ENCODE peak calls at places on chromosome 3, in eight cellular contexts. A is CD8-positive, alpha-beta T cell; X is brain pericyte; Q is uterus; F is stromal cell of bone marrow; T is CD8-positive, alpha-beta memory T cell; Z is PC-3; J is NCI-H748 treated with DMSO at 0.1 percent for 48 hours. O is an unnamed sample.

GRCh38 chr3:141710888-141711616 is 27.0 kb upstream of the RNF7 start:
- DNase-seq in J (no peak), Q (no peak), A (no peak), F (peak), T (no peak), X (no peak), Z (peak), O (no peak)

GRCh38 chr3:46699846-46700523 is 1.2 kb upstream of the TMIE start:
- DNase-seq in T (no peak), F (no peak), J (no peak), X (no peak), A (no peak), Q (peak), Z (no peak), O (no peak)

GRCh38 chr3:194767430-194768207 is 81.9 kb downstream of the FAM43A start:
- DNase-seq in A (no peak), Q (no peak), F (no peak), X (no peak), T (no peak), J (no peak), Z (no peak), O (no peak)

GRCh38 chr3:39124876-39125836 is 17.7 kb downstream of the TTC21A start:
- DNase-seq in J (no peak), Z (peak), A (no peak), T (no peak), X (no peak), F (peak), Q (no peak), O (no peak)

GRCh38 chr3:48538451-48538850 is 18.2 kb downstream of the PFKFB4 start:
- DNase-seq in A (no peak), F (no peak), J (no peak), X (no peak), Z (no peak), Q (no peak), T (no peak), O (no peak)

GRCh38 chr3:99023590-99024192 is 122.2 kb upstream of the DCBLD2 start:
- DNase-seq in J (peak), F (peak), Z (peak), X (no peak), A (no peak), T (no peak), Q (no peak), O (peak)

GRCh38 chr3:161390200-161390599 is 18.9 kb upstream of the SPTSSB start:
- DNase-seq in F (no peak), J (no peak), X (no peak), Q (no peak), T (no peak), A (no peak), Z (no peak), O (no peak)

GRCh38 chr3:47244531-47245100 is 38.0 kb downstream of the KIF9 start:
- DNase-seq in A (no peak), Q (no peak), J (no peak), F (no peak), X (no peak), T (no peak), Z (no peak), O (no peak)

GRCh38 chr3:55974421-55974820 is 487.3 kb upstream of the WNT5A start:
- DNase-seq in T (no peak), Z (no peak), J (no peak), A (no peak), Q (no peak), F (no peak), X (no peak), O (no peak)

GRCh38 chr3:117540583-117540982 is 831.0 kb downstream of the TUSC7 start:
- DNase-seq in Q (no peak), T (no peak), A (no peak), X (no peak), J (no peak), Z (peak), F (no peak), O (no peak)

GRCh38 chr3:8416965-8417364 is 84.7 kb upstream of the LMCD1 start:
- DNase-seq in J (no peak), X (no peak), A (no peak), F (peak), Z (peak), T (no peak), Q (peak), O (no peak)